ENCODE peak calls at places on chromosomes 5 and 9, in six cellular contexts. G is AG09319, V is endothelial cell of umbilical vein, R is lower leg skin, O is neural progenitor cell, U is endothelial cell. D is an unnamed sample.

GRCh38 chr9:91101598-91102168 is 260.0 kb downstream of the AUH start:
- DNase-seq in G (no peak), V (no peak), R (no peak), O (no peak), U (no peak), D (no peak)

GRCh38 chr9:504921-505821 is 290.5 kb downstream of the DOCK8 start:
- DNase-seq in G (no peak), V (peak; percentile 6), R (no peak), O (peak; percentile 63), U (peak; percentile 46), D (peak; percentile 55)

GRCh38 chr5:72122619-72123018 is 15.3 kb downstream of the MAP1B start:
- DNase-seq in G (no peak), V (no peak), R (no peak), O (no peak), U (no peak), D (no peak)

GRCh38 chr9:82606761-82607382 is 456.1 kb downstream of the RASEF start:
- DNase-seq in G (peak; percentile 45), V (peak; percentile 57), R (peak; percentile 21), O (peak; percentile 77), U (peak; percentile 62), D (peak; percentile 54)

GRCh38 chr5:112784726-112785125 is 47.0 kb downstream of the APC start:
- DNase-seq in G (no peak), V (no peak), R (no peak), O (no peak), U (no peak), D (no peak)

GRCh38 chr9:85949591-85950335 is 8.8 kb downstream of the NAA35 start:
- DNase-seq in G (no peak), V (peak; percentile 49), R (no peak), O (no peak), U (no peak), D (no peak)

GRCh38 chr5:77494935-77495334 is 2.8 kb upstream of the WDR41 start:
- DNase-seq in G (no peak), V (no peak), R (no peak), O (no peak), U (no peak), D (no peak)

GRCh38 chr5:40221796-40222195 is 457.9 kb upstream of the PTGER4 start:
- DNase-seq in G (no peak), V (no peak), R (no peak), O (no peak), U (no peak), D (no peak)

GRCh38 chr5:125267636-125268248 is 521.3 kb upstream of the ZNF608 start:
- DNase-seq in G (no peak), V (no peak), R (no peak), O (no peak), U (no peak), D (no peak)

GRCh38 chr5:76867827-76868693 is 18.2 kb downstream of the S100Z start:
- DNase-seq in G (peak; percentile 25), V (peak; percentile 86), R (peak; percentile 35), O (peak; percentile 81), U (peak; percentile 77), D (peak; percentile 73)

GRCh38 chr5:148237795-148238194 is 530 bp upstream of the MARCOL start:
- DNase-seq in G (no peak), V (no peak), R (no peak), O (no peak), U (no peak), D (no peak)

GRCh38 chr5:32562056-32562455 is 23.3 kb upstream of the SUB1 start:
- DNase-seq in G (no peak), V (no peak), R (no peak), O (no peak), U (no peak), D (no peak)

GRCh38 chr5:149240354-149240998 is 31.2 kb upstream of the AFAP1L1 start:
- DNase-seq in G (no peak), V (no peak), R (peak; percentile 51), O (no peak), U (no peak), D (no peak)

GRCh38 chr5:107542831-107543231 is 127.9 kb downstream of the EFNA5 start:
- DNase-seq in G (peak; percentile 46), V (peak; percentile 76), R (peak; percentile 75), O (no peak), U (no peak), D (no peak)

GRCh38 chr5:96033116-96033515 is 71.5 kb upstream of the ELL2 start:
- DNase-seq in G (no peak), V (no peak), R (no peak), O (no peak), U (no peak), D (no peak)

GRCh38 chr9:135248111-135248510 is 160.6 kb downstream of the OLFM1 start:
- DNase-seq in G (no peak), V (no peak), R (no peak), O (peak; percentile 75), U (no peak), D (no peak)

GRCh38 chr5:76691470-76692273 is 24.3 kb upstream of the F2R start:
- DNase-seq in G (no peak), V (peak; percentile 98), R (no peak), O (peak; percentile 22), U (peak; percentile 52), D (peak; percentile 30)

GRCh38 chr5:75922480-75922879 is 160.7 kb upstream of the SV2C start:
- DNase-seq in G (no peak), V (no peak), R (no peak), O (no peak), U (no peak), D (no peak)

GRCh38 chr9:37538099-37538498 is 38.1 kb downstream of the FBXO10 start:
- DNase-seq in G (no peak), V (no peak), R (no peak), O (no peak), U (no peak), D (no peak)

GRCh38 chr5:81971086-81971693 is 633 bp upstream of the ATG10 start:
- DNase-seq in G (no peak), V (no peak), R (no peak), O (peak; percentile 21), U (peak; percentile 6), D (no peak)

GRCh38 chr5:1431021-1431811 is 14.0 kb downstream of the SLC6A3 start:
- DNase-seq in G (no peak), V (no peak), R (no peak), O (no peak), U (no peak), D (no peak)

GRCh38 chr5:87831499-87831898 is 418.8 kb upstream of the CCNH start:
- DNase-seq in G (no peak), V (no peak), R (no peak), O (no peak), U (no peak), D (no peak)

GRCh38 chr9:80134487-80134886 is 562.7 kb downstream of the TLE4 start:
- DNase-seq in G (no peak), V (no peak), R (no peak), O (no peak), U (no peak), D (no peak)

GRCh38 chr9:72952914-72953313 is at the start of gene ALDH1A1:
- DNase-seq in G (no peak), V (peak; percentile 73), R (no peak), O (no peak), U (no peak), D (no peak)

DNA sequence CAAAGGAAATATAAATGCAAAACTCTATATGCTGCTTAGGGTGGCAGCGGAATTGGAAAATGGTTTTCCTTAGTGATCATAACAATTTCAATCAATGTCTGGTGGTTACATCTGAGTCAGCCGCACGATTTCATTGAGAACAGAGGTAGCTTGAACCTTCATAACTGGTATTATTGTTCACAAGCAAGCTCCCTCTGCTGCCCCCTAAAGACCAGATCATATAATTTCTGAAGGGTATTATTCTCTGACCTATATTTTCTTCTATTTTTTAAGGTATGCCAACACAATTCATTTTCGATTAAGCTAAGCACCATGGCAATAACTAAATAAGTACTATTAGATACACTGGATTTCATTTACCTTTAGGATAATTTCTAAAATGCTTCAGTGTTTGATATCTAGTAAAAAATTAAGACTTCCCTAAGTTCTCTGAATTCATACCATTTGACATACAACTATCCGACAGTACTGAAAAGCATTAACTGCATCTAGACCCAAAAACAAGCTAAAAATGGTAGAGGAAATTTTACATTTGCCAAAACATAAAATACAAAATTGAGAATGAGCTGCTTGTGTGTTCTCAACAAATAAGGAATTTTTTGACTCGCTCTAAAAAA is 181.1 kb upstream of the SPEF2 start:
- DNase-seq in G (peak; percentile 2), V (peak; percentile 32), R (no peak), O (peak; percentile 57), U (peak; percentile 39), D (no peak)
- TF ChIP-seq CTCF in G (peak; percentile 46), V (peak; percentile 26), R (no peak), O (peak; percentile 72), U (peak; percentile 80), D (peak; percentile 51)

DNA sequence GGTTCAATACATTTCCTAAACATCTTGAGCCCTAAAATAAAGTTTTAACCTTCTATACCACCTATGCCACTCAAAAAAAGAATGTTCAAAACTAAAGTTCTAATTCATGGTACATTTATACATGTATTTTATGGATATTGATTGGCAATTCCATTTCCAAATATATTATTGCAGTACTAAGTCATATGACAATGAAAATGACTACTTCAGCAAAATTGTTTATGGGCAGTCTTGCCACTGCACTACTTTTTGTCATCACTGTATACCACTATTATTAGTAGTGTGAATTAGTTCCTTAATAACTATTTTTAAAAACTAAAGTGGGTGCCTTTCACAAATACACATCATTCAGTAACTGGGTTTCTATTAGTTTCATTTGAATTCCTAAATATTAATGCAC is 199.6 kb upstream of the CYLC2 start:
- DNase-seq in G (no peak), V (no peak), R (no peak), O (no peak), U (no peak), D (no peak)
- TF ChIP-seq CTCF in G (no peak), V (no peak), R (no peak), O (no peak), U (no peak), D (no peak)

GRCh38 chr9:68779558-68780376 is 74.7 kb downstream of the PIP5K1B start:
- DNase-seq in G (peak; percentile 90), V (peak; percentile 96), R (peak; percentile 90), O (peak; percentile 97), U (peak; percentile 97), D (peak; percentile 97)
- TF ChIP-seq CTCF in G (peak; percentile 27), V (peak; percentile 27), R (no peak), O (peak; percentile 42), U (no peak), D (no peak)

DNA sequence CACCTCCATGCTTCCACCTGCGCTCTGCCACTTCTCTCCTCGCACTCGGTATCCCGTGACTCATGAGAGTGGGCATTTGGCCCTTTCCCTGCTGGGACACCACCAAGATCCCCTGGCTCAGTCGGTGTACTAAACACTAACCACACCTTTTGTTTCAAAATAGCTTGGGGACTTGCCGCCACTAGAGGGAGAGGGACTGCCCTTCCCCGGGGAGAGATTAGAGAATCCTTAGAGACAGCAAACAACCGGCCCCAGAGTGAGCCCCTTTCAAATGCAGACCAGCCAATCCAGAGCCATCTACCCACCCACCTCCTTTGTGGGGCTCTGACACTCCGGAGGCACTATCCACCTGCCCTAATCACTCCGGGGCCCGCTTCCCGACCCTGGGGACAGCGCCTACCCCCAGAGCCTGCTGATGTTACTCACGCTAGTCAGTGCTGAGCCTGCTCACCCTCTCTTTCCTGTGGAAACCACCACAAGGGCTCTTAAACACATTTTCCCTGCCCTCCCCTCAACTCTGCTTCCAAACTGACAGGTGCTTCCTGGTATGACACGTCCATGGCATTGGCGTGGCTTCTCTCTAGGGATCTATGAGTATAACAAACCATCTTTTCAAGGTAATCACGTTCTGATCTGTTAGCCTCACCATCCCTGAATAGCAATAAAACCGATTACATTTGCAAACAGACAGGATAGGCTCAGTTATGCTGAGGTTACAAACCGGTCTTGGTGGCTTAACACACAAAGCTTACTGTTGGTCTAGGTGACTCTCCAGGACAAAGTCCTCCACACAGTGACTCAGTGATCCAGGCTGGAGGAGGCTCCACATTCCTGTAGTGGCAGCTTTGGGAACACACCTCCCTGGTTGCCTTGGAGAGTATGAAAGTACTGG is 180.1 kb upstream of the MVB12B start:
- DNase-seq in G (no peak), V (peak; percentile 48), R (peak; percentile 10), O (peak; percentile 87), U (peak; percentile 48), D (peak; percentile 42)
- TF ChIP-seq CTCF in G (peak; percentile 20), V (peak; percentile 30), R (no peak), O (peak; percentile 80), U (peak; percentile 45), D (peak; percentile 41)